ENCODE peak calls at places on chromosomes 4 and X, in seven cellular contexts. K is DND-41, V is uterus, F is fibroblast of lung, Y is left ventricle myocardium inferior, N is sigmoid colon, J is neural progenitor cell. Q is an unnamed sample.

GRCh38 chr4:144754562-144755410 is 108.8 kb downstream of the HHIP start:
- DNase-seq in K (no peak), N (no peak), J (peak; percentile 31), V (no peak), F (peak; percentile 58), Y (no peak), Q (no peak)

GRCh38 chr4:73593631-73594241 is 26.5 kb downstream of the RASSF6 start:
- DNase-seq in K (peak; percentile 29), J (peak; percentile 27), N (no peak), V (no peak), Y (no peak), F (peak; percentile 68), Q (no peak)

GRCh38 chr4:126957555-126958440 is 675.0 kb upstream of the INTU start:
- DNase-seq in N (no peak), F (peak; percentile 70), Y (no peak), J (no peak), V (no peak), K (no peak), Q (no peak)

GRCh38 chrX:21638311-21638710 is 19.8 kb downstream of the KLHL34 start:
- DNase-seq in K (no peak), J (no peak), F (peak; percentile 19), N (no peak), V (no peak), Y (no peak), Q (no peak)

GRCh38 chr4:55258152-55258863 is 87.7 kb upstream of the SRD5A3 start:
- DNase-seq in F (no peak), Y (no peak), K (no peak), J (no peak), N (no peak), V (no peak), Q (no peak)

GRCh38 chrX:154517101-154517781 is 1.2 kb upstream of the FAM3A start:
- DNase-seq in Y (no peak), V (peak; percentile 46), N (peak; percentile 71), J (peak; percentile 11), K (no peak), F (peak; percentile 63), Q (no peak)

GRCh38 chr4:11133868-11134267 is 294.8 kb downstream of the HS3ST1 start:
- DNase-seq in N (no peak), F (no peak), Y (no peak), J (no peak), V (no peak), K (no peak), Q (no peak)

GRCh38 chr4:40254961-40255721 is 58.3 kb downstream of the RHOH start:
- DNase-seq in K (no peak), F (peak; percentile 81), N (no peak), Y (no peak), V (no peak), J (no peak), Q (no peak)

GRCh38 chrX:124557976-124558375 is 211.6 kb downstream of the SH2D1A start:
- DNase-seq in N (no peak), Y (no peak), K (no peak), F (no peak), V (no peak), J (no peak), Q (no peak)

GRCh38 chrX:24619647-24620046 is 27.5 kb downstream of the PCYT1B start:
- DNase-seq in J (no peak), F (peak; percentile 62), Y (no peak), V (no peak), N (no peak), K (no peak), Q (no peak)

DNA sequence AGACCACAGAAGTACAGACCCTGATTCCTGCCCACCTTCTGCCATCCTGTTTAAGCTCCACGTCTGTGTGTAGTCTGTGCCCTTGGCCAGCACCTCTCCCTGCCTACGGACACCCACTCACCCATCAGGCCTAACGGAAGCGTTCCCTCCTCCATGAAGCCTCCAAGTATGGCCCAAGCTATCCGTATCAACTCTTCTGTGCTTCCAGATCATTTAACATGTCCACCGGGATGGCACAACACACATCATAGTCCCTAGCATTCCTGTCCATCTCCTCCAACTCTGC is 11.7 kb downstream of the WDR1 start:
- DNase-seq in V (no peak), N (no peak), F (no peak), K (no peak), Y (no peak), J (no peak), Q (no peak)
- H3K4me1 ChIP-seq in V (peaks cover 47% of the 10 kb centered on the region), N (peaks cover 100% of the 10 kb centered on the region), F (peaks cover 50% of the 10 kb centered on the region), K (peaks cover 37% of the 10 kb centered on the region), Y (peaks cover 99% of the 10 kb centered on the region), J (peaks cover 48% of the 10 kb centered on the region), Q (peaks cover 79% of the 10 kb centered on the region)

GRCh38 chr4:143539670-143540023 is 26.1 kb downstream of the SMARCA5 start:
- DNase-seq in N (no peak), V (no peak), Y (no peak), K (no peak), J (no peak), F (no peak), Q (no peak)

DNA sequence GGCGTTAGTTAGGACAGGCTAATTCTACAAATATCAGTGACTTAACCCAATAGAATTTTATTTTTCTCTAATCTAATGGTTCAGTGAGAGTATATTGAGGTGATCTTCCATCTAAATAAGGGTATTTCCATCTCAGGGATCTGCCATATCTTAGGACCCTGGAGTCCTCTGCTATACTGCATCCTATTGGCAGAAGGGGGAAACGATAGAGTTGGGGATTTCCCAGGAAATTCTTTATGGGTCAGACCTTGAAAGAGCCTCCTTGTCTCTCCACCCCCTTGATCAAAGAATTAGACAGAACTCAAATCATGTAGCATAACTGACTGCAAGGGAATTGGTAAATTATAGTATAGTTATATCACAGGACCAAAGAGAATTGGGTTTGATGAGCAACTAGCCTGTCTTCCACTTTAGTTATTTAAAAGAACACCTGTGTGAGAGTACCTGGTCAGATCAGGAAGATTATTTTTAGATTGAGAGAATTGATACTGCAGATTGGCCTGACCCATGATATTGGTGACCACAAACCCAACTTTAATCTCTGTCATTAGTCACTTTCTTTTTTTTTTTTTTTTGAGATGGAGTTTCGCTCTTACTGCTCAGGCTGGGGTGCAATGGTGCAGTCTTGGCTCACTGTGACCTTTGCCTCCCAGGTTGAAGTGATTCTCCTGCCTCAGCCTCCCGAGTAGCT is 25.6 kb downstream of the SMARCA5 start:
- DNase-seq in J (no peak), F (no peak), N (no peak), V (no peak), K (no peak), Y (no peak), Q (no peak)
- H3K36me3 ChIP-seq in J (peaks cover 46% of the 10 kb centered on the region), F (peaks cover 14% of the 10 kb centered on the region), N (peaks cover 35% of the 10 kb centered on the region), V (no peaks in the 10 kb centered on the region), K (peaks cover 99% of the 10 kb centered on the region), Y (peaks cover 97% of the 10 kb centered on the region), Q (peaks cover 60% of the 10 kb centered on the region)

GRCh38 chr4:31100551-31100950 is 380.4 kb downstream of the PCDH7 start:
- DNase-seq in V (no peak), Y (no peak), K (no peak), F (peak; percentile 59), N (no peak), J (no peak), Q (no peak)

GRCh38 chr4:31094474-31094873 is 374.3 kb downstream of the PCDH7 start:
- DNase-seq in K (no peak), Y (no peak), V (no peak), J (no peak), N (no peak), F (no peak), Q (no peak)

GRCh38 chr4:31097999-31098398 is 377.8 kb downstream of the PCDH7 start:
- DNase-seq in V (no peak), F (no peak), K (no peak), J (no peak), N (no peak), Y (no peak), Q (no peak)
- H3K4me1 ChIP-seq in V (no peaks in the 10 kb centered on the region), F (no peaks in the 10 kb centered on the region), K (no peaks in the 10 kb centered on the region), J (no peaks in the 10 kb centered on the region), N (peaks cover 18% of the 10 kb centered on the region), Y (peaks cover 31% of the 10 kb centered on the region), Q (no peaks in the 10 kb centered on the region)

GRCh38 chr4:118826723-118827444 is 9.0 kb downstream of the SEC24D start:
- DNase-seq in N (no peak), F (no peak), V (no peak), Y (no peak), J (no peak), K (no peak), Q (no peak)
- H3K36me3 ChIP-seq in N (no peaks in the 10 kb centered on the region), F (peaks cover 25% of the 10 kb centered on the region), V (no peaks in the 10 kb centered on the region), Y (peaks cover 34% of the 10 kb centered on the region), J (no peaks in the 10 kb centered on the region), K (peaks cover 57% of the 10 kb centered on the region), Q (no peaks in the 10 kb centered on the region)

Q was measured in naive thymus-derived CD4-positive, alpha-beta T cell.